ENCODE peak calls at places on chromosomes 2 and 18, in four cellular contexts. One of them, this sample, is unnamed.

GRCh38 chr18:22710628-22711380 is 222.3 kb upstream of the RBBP8 start:
- DNase-seq in body of pancreas: peak; percentile 27
- DNase-seq in fibroblast of lung: peak; percentile 84
- DNase-seq in uterus: peak; percentile 64
- DNase-seq in this sample: peak; percentile 71

GRCh38 chr2:222750533-222750932 is 79.1 kb downstream of the MOGAT1 start:
- DNase-seq in uterus: no peak
- DNase-seq in body of pancreas: no peak
- DNase-seq in fibroblast of lung: no peak
- DNase-seq in this sample: no peak

GRCh38 chr2:121736140-121736461 is 574 bp downstream of the NIFK start:
- DNase-seq in body of pancreas: no peak
- DNase-seq in uterus: no peak
- DNase-seq in fibroblast of lung: no peak
- DNase-seq in this sample: no peak

GRCh38 chr2:62941413-62941812 is 109.2 kb upstream of the OTX1 start:
- DNase-seq in body of pancreas: no peak
- DNase-seq in uterus: no peak
- DNase-seq in fibroblast of lung: no peak
- DNase-seq in this sample: no peak

GRCh38 chr2:95354469-95354901 is 48.0 kb upstream of the FAHD2A start:
- DNase-seq in fibroblast of lung: no peak
- DNase-seq in uterus: no peak
- DNase-seq in body of pancreas: no peak
- DNase-seq in this sample: no peak

GRCh38 chr2:104846182-104846954 is 7.5 kb upstream of the POU3F3 start:
- DNase-seq in uterus: no peak
- DNase-seq in body of pancreas: no peak
- DNase-seq in fibroblast of lung: peak; percentile 43
- DNase-seq in this sample: no peak

GRCh38 chr2:102117488-102117887 is 25.1 kb upstream of the IL1R1 start:
- DNase-seq in uterus: no peak
- DNase-seq in fibroblast of lung: no peak
- DNase-seq in body of pancreas: no peak
- DNase-seq in this sample: peak; percentile 48

GRCh38 chr2:71224457-71224856 is 2.4 kb downstream of the PAIP2B start:
- DNase-seq in fibroblast of lung: no peak
- DNase-seq in body of pancreas: peak; percentile 50
- DNase-seq in uterus: no peak
- DNase-seq in this sample: no peak

GRCh38 chr18:75364512-75364911 is 63.0 kb downstream of the SMIM21 start:
- DNase-seq in fibroblast of lung: no peak
- DNase-seq in body of pancreas: peak; percentile 16
- DNase-seq in uterus: no peak
- DNase-seq in this sample: no peak

GRCh38 chr2:72561621-72562318 is 264.1 kb downstream of the EXOC6B start:
- DNase-seq in body of pancreas: no peak
- DNase-seq in fibroblast of lung: peak; percentile 87
- DNase-seq in uterus: no peak
- DNase-seq in this sample: peak; percentile 5

GRCh38 chr2:57490746-57491145 is 555.9 kb upstream of the VRK2 start:
- DNase-seq in body of pancreas: no peak
- DNase-seq in uterus: no peak
- DNase-seq in fibroblast of lung: no peak
- DNase-seq in this sample: no peak

GRCh38 chr2:240204431-240205276 is 64.2 kb upstream of the OTOS start:
- DNase-seq in body of pancreas: no peak
- DNase-seq in fibroblast of lung: no peak
- DNase-seq in uterus: no peak
- DNase-seq in this sample: no peak

GRCh38 chr2:240788482-240788881 is 31.5 kb downstream of the KIF1A start:
- DNase-seq in uterus: no peak
- DNase-seq in body of pancreas: no peak
- DNase-seq in fibroblast of lung: no peak
- DNase-seq in this sample: no peak

GRCh38 chr2:239751719-239752355 is 273.3 kb downstream of the NDUFA10 start:
- DNase-seq in body of pancreas: peak; percentile 29
- DNase-seq in uterus: peak; percentile 31
- DNase-seq in fibroblast of lung: peak; percentile 7
- DNase-seq in this sample: no peak

GRCh38 chr2:23709311-23709710 is 217.6 kb downstream of the ATAD2B start:
- DNase-seq in body of pancreas: no peak
- DNase-seq in uterus: no peak
- DNase-seq in fibroblast of lung: no peak
- DNase-seq in this sample: no peak

GRCh38 chr2:70546376-70546775 is 7.2 kb downstream of the TGFA start:
- DNase-seq in fibroblast of lung: no peak
- DNase-seq in body of pancreas: no peak
- DNase-seq in uterus: no peak
- DNase-seq in this sample: no peak

GRCh38 chr2:170530284-170530745 is 184.8 kb upstream of the SP5 start:
- DNase-seq in uterus: peak; percentile 83
- DNase-seq in fibroblast of lung: peak; percentile 74
- DNase-seq in body of pancreas: peak; percentile 86
- DNase-seq in this sample: peak; percentile 74

GRCh38 chr2:96531366-96531765 is 5.2 kb upstream of the ARID5A start:
- DNase-seq in fibroblast of lung: no peak
- DNase-seq in body of pancreas: no peak
- DNase-seq in uterus: no peak
- DNase-seq in this sample: no peak

GRCh38 chr2:9392895-9393757 is 30.2 kb downstream of the ITGB1BP1 start:
- DNase-seq in fibroblast of lung: no peak
- DNase-seq in body of pancreas: no peak
- DNase-seq in uterus: peak; percentile 57
- DNase-seq in this sample: peak; percentile 71

GRCh38 chr2:188983427-188984101 is 9.4 kb downstream of the COL3A1 start:
- DNase-seq in body of pancreas: no peak
- DNase-seq in uterus: no peak
- DNase-seq in fibroblast of lung: peak; percentile 83
- DNase-seq in this sample: peak; percentile 77

GRCh38 chr2:41896186-41896846 is 151.5 kb upstream of the PKDCC start:
- DNase-seq in fibroblast of lung: no peak
- DNase-seq in uterus: no peak
- DNase-seq in body of pancreas: no peak
- DNase-seq in this sample: no peak

GRCh38 chr2:101699191-101699938 is 1.9 kb downstream of the MAP4K4 start:
- DNase-seq in uterus: no peak
- DNase-seq in body of pancreas: no peak
- DNase-seq in fibroblast of lung: peak; percentile 39
- DNase-seq in this sample: no peak

GRCh38 chr2:179550214-179550613 is 285.6 kb upstream of the SESTD1 start:
- DNase-seq in body of pancreas: no peak
- DNase-seq in fibroblast of lung: no peak
- DNase-seq in uterus: no peak
- DNase-seq in this sample: no peak
- H3K4me3 ChIP-seq in body of pancreas: no peak overlapping the region
- H3K4me3 ChIP-seq in fibroblast of lung: no peak overlapping the region
- H3K4me3 ChIP-seq in uterus: no peak overlapping the region
- H3K4me3 ChIP-seq in this sample: no peak overlapping the region

DNA sequence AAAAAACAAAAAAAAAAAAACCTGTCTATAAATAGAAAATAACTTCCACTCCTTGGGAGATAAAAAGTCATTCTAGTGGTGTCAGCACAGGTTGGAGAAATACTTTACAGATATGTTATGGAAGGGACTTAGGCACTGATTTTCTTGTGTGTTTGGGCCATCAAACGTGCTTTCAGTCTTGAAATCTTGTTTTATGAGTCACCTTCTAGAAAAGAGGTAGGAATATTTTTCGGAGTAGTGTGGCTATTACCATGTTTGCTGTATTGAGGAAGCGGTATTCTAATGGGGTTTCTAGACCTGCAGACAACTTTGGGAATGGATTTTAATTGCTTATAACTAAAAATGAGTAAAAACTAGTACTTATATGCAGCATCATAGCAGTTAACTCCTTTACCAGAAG is 12.0 kb downstream of the HNMT start:
- DNase-seq in uterus: no peak
- DNase-seq in fibroblast of lung: no peak
- DNase-seq in body of pancreas: no peak
- DNase-seq in this sample: no peak
- H3K4me1 ChIP-seq in uterus: no peaks in the 10 kb centered on the region
- H3K4me1 ChIP-seq in fibroblast of lung: no peaks in the 10 kb centered on the region
- H3K4me1 ChIP-seq in body of pancreas: peaks cover 52% of the 10 kb centered on the region
- H3K4me1 ChIP-seq in this sample: peaks cover 5% of the 10 kb centered on the region

GRCh38 chr2:205877501-205877900 is 195.2 kb downstream of the NRP2 start:
- DNase-seq in body of pancreas: peak; percentile 4
- DNase-seq in uterus: no peak
- DNase-seq in fibroblast of lung: no peak
- DNase-seq in this sample: no peak

GRCh38 chr2:205883965-205884364 is 201.7 kb downstream of the NRP2 start:
- DNase-seq in fibroblast of lung: no peak
- DNase-seq in uterus: no peak
- DNase-seq in body of pancreas: no peak
- DNase-seq in this sample: no peak

GRCh38 chr2:205883026-205883425 is 200.7 kb downstream of the NRP2 start:
- DNase-seq in body of pancreas: no peak
- DNase-seq in uterus: no peak
- DNase-seq in fibroblast of lung: no peak
- DNase-seq in this sample: no peak

GRCh38 chr2:205879362-205879761 is 197.1 kb downstream of the NRP2 start:
- DNase-seq in uterus: no peak
- DNase-seq in fibroblast of lung: peak; percentile 16
- DNase-seq in body of pancreas: no peak
- DNase-seq in this sample: no peak

GRCh38 chr2:205880048-205880447 is 197.7 kb downstream of the NRP2 start:
- DNase-seq in uterus: no peak
- DNase-seq in fibroblast of lung: no peak
- DNase-seq in body of pancreas: no peak
- DNase-seq in this sample: no peak
- TF ChIP-seq CTCF in uterus: no peak
- TF ChIP-seq CTCF in fibroblast of lung: no peak
- TF ChIP-seq CTCF in body of pancreas: no peak
- TF ChIP-seq CTCF in this sample: no peak

GRCh38 chr2:224156436-224156835 is 117.3 kb upstream of the SERPINE2 start:
- DNase-seq in fibroblast of lung: peak; percentile 34
- DNase-seq in uterus: no peak
- DNase-seq in body of pancreas: no peak
- DNase-seq in this sample: no peak
- H3K4me3 ChIP-seq in fibroblast of lung: no peak overlapping the region
- H3K4me3 ChIP-seq in uterus: no peak overlapping the region
- H3K4me3 ChIP-seq in body of pancreas: no peak overlapping the region
- H3K4me3 ChIP-seq in this sample: no peak overlapping the region

GRCh38 chr2:144443837-144444236 is 76.1 kb downstream of the ZEB2 start:
- DNase-seq in body of pancreas: no peak
- DNase-seq in fibroblast of lung: no peak
- DNase-seq in uterus: no peak
- DNase-seq in this sample: no peak

GRCh38 chr2:144441711-144442141 is 78.2 kb downstream of the ZEB2 start:
- DNase-seq in uterus: no peak
- DNase-seq in fibroblast of lung: no peak
- DNase-seq in body of pancreas: no peak
- DNase-seq in this sample: no peak

GRCh38 chr2:144437636-144438035 is 82.3 kb downstream of the ZEB2 start:
- DNase-seq in fibroblast of lung: no peak
- DNase-seq in body of pancreas: no peak
- DNase-seq in uterus: no peak
- DNase-seq in this sample: no peak

GRCh38 chr2:144434865-144435264 is 85.1 kb downstream of the ZEB2 start:
- DNase-seq in uterus: no peak
- DNase-seq in body of pancreas: no peak
- DNase-seq in fibroblast of lung: no peak
- DNase-seq in this sample: no peak

DNA sequence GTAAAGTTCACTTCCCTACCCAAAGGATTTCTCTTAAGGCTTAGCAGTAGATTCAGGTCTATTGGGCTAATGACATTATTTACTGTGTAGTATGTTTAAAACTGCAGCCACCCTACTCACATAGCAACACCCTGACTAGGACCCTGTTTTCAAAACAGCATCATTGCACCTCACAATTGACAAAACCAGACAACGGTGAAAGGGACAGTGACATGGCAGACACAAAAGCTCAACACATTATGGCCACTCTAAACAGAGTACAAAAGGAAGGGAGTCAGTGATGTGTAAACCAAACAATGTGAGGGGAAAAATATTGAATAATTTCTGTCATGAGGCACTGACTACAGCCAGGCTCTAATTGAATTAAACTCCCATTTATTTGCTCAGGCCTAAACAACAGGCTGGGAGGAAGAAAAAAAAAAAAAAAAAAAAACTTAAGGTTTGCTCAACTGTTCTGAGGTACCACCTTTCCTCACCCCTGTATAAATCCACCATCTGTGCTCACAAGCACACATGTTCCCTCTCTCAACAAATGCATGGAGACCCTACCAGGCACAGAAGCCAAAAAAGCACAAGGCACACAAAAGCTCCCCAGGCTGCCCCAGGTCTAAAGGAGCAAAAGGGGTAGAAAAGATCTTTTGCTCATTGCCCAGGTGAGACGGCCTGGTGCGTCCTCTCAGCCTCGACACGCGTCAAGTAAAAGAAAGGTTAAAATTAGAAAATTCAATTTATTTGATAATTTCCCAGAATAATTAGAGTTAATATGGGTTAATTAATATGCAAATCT is 81.0 kb downstream of the ZEB2 start:
- DNase-seq in uterus: no peak
- DNase-seq in fibroblast of lung: no peak
- DNase-seq in body of pancreas: no peak
- DNase-seq in this sample: no peak
- H3K4me1 ChIP-seq in uterus: no peaks in the 10 kb centered on the region
- H3K4me1 ChIP-seq in fibroblast of lung: no peaks in the 10 kb centered on the region
- H3K4me1 ChIP-seq in body of pancreas: no peaks in the 10 kb centered on the region
- H3K4me1 ChIP-seq in this sample: peaks cover 32% of the 10 kb centered on the region

GRCh38 chr2:60821133-60821469 is 60.3 kb upstream of the REL start:
- DNase-seq in uterus: no peak
- DNase-seq in fibroblast of lung: no peak
- DNase-seq in body of pancreas: no peak
- DNase-seq in this sample: no peak
- TF ChIP-seq CTCF in uterus: no peak
- TF ChIP-seq CTCF in fibroblast of lung: no peak
- TF ChIP-seq CTCF in body of pancreas: no peak
- TF ChIP-seq CTCF in this sample: no peak

This sample was measured in cardiac muscle cell.